ENCODE peak calls at places on chromosome 10, in five cellular contexts. T, C, Y, Z and H are unnamed samples.

GRCh38 chr10:96501985-96502384 is 11.7 kb downstream of the TLL2 start:
- DNase-seq in T (peak; percentile 36), C (no peak), Y (no peak), Z (no peak), H (no peak)

GRCh38 chr10:126650164-126650563 is 20.3 kb downstream of the C10orf90 start:
- DNase-seq in T (no peak), C (no peak), Y (no peak), Z (no peak), H (no peak)

GRCh38 chr10:124545346-124545745 is 83.7 kb downstream of the LHPP start:
- DNase-seq in T (no peak), C (no peak), Y (no peak), Z (no peak), H (no peak)

GRCh38 chr10:119542357-119542989 is at the start of gene RGS10:
- DNase-seq in T (no peak), C (peak; percentile 89), Y (peak; percentile 65), Z (no peak), H (peak; percentile 71)

GRCh38 chr10:29807407-29807806 is 172.6 kb upstream of the SVIL start:
- DNase-seq in T (no peak), C (no peak), Y (no peak), Z (no peak), H (no peak)

GRCh38 chr10:117550599-117551321 is 8.2 kb downstream of the EMX2 start:
- DNase-seq in T (no peak), C (no peak), Y (no peak), Z (no peak), H (no peak)

GRCh38 chr10:130215076-130215917 is 79.1 kb downstream of the GLRX3 start:
- DNase-seq in T (no peak), C (no peak), Y (no peak), Z (no peak), H (no peak)

GRCh38 chr10:57867226-57867625 is 400.5 kb downstream of the IPMK start:
- DNase-seq in T (no peak), C (no peak), Y (no peak), Z (no peak), H (no peak)

GRCh38 chr10:29245476-29245875 is 43.4 kb upstream of the LYZL1 start:
- DNase-seq in T (no peak), C (no peak), Y (no peak), Z (no peak), H (no peak)

GRCh38 chr10:117718970-117719369 is 176.4 kb downstream of the EMX2 start:
- DNase-seq in T (no peak), C (no peak), Y (no peak), Z (no peak), H (no peak)

GRCh38 chr10:49272251-49273081 is 26.5 kb upstream of the C10orf71 start:
- DNase-seq in T (no peak), C (no peak), Y (no peak), Z (no peak), H (no peak)

GRCh38 chr10:29435809-29436501 is 147.1 kb downstream of the LYZL1 start:
- DNase-seq in T (peak; percentile 75), C (no peak), Y (no peak), Z (no peak), H (no peak)

GRCh38 chr10:70786799-70787415 is 1.7 kb upstream of the TBATA start:
- DNase-seq in T (no peak), C (no peak), Y (no peak), Z (no peak), H (no peak)

GRCh38 chr10:72332423-72333110 is 22.2 kb downstream of the DNAJB12 start:
- DNase-seq in T (no peak), C (no peak), Y (no peak), Z (no peak), H (no peak)

GRCh38 chr10:48692748-48693147 is 8.1 kb downstream of the WDFY4 start:
- DNase-seq in T (no peak), C (no peak), Y (no peak), Z (no peak), H (no peak)

GRCh38 chr10:5596611-5597341 is 69.6 kb downstream of the ASB13 start:
- DNase-seq in T (no peak), C (no peak), Y (no peak), Z (no peak), H (no peak)

GRCh38 chr10:100008142-100008522 is 1.6 kb downstream of the DNMBP start:
- DNase-seq in T (no peak), C (peak; percentile 30), Y (no peak), Z (no peak), H (no peak)

GRCh38 chr10:3095373-3096139 is 28.2 kb downstream of the PFKP start:
- DNase-seq in T (peak; percentile 89), C (peak; percentile 92), Y (no peak), Z (peak; percentile 25), H (peak; percentile 43)

GRCh38 chr10:117860823-117861222 is 185.9 kb downstream of the RAB11FIP2 start:
- DNase-seq in T (peak; percentile 15), C (peak; percentile 13), Y (peak; percentile 34), Z (no peak), H (peak; percentile 49)

GRCh38 chr10:94131885-94132284 is 138.2 kb downstream of the PLCE1 start:
- DNase-seq in T (no peak), C (no peak), Y (no peak), Z (no peak), H (no peak)

GRCh38 chr10:77635402-77636227 is 2.0 kb downstream of the KCNMA1 start:
- DNase-seq in T (no peak), C (no peak), Y (no peak), Z (no peak), H (no peak)

GRCh38 chr10:127943336-127943910 is 36.5 kb downstream of the PTPRE start:
- DNase-seq in T (no peak), C (no peak), Y (no peak), Z (no peak), H (no peak)

GRCh38 chr10:124695259-124695658 is 48.9 kb downstream of the FAM53B start:
- DNase-seq in T (no peak), C (no peak), Y (no peak), Z (no peak), H (no peak)

GRCh38 chr10:119805702-119806230 is 66.9 kb downstream of the MCMBP start:
- DNase-seq in T (no peak), C (no peak), Y (no peak), Z (no peak), H (no peak)

GRCh38 chr10:72162978-72163377 is 52.8 kb upstream of the ANAPC16 start:
- DNase-seq in T (no peak), C (no peak), Y (no peak), Z (peak; percentile 88), H (no peak)

GRCh38 chr10:120490288-120490687 is 33.3 kb downstream of the PLPP4 start:
- DNase-seq in T (no peak), C (no peak), Y (no peak), Z (no peak), H (no peak)

GRCh38 chr10:131949041-131949862 is 32.5 kb downstream of the BNIP3 start:
- DNase-seq in T (no peak), C (no peak), Y (no peak), Z (no peak), H (no peak)

GRCh38 chr10:126133906-126134703 is 237.7 kb downstream of the FANK1 start:
- DNase-seq in T (no peak), C (no peak), Y (no peak), Z (no peak), H (no peak)

GRCh38 chr10:113704637-113705343 is 25.1 kb downstream of the CASP7 start:
- DNase-seq in T (peak; percentile 27), C (peak; percentile 45), Y (peak; percentile 46), Z (no peak), H (peak; percentile 50)

GRCh38 chr10:14326581-14326980 is 4.1 kb downstream of the FRMD4A start:
- DNase-seq in T (no peak), C (no peak), Y (no peak), Z (no peak), H (no peak)
- TF ChIP-seq FOXM1 in T (no peak), C (no peak), Y (no peak), Z (no peak), H (no peak)

DNA sequence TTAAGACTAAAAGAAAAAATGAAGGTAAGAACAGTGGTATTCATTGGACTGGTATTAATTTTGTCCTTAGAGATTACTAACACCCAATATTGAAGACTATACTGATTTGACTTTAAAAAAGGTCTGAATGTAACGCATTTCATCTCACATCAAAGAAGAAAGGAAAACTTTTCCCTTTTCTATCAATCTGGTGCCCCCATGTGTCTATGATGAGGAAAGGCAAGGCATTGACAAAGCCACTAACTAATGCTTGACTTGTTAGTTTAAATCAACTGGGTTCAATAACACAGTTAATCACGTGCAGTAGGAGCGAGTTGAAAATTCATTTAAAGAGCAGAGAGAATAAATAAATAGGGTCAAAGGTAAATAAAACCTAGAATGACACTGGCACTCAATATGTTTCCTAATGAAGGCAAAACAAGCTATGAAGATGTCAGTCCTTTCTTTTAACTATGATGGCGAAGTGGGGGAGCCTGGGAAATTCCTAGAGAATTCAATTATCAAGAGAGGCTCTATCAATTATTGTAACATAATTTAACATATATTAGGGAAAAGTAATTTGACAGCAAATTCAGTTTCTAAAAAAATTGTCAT is 180.9 kb downstream of the ANK3 start:
- DNase-seq in T (peak; percentile 18), C (peak; percentile 60), Y (peak; percentile 22), Z (no peak), H (peak; percentile 20)
- TF ChIP-seq FOXM1 in T (no peak), C (no peak), Y (no peak), Z (no peak), H (no peak)

DNA sequence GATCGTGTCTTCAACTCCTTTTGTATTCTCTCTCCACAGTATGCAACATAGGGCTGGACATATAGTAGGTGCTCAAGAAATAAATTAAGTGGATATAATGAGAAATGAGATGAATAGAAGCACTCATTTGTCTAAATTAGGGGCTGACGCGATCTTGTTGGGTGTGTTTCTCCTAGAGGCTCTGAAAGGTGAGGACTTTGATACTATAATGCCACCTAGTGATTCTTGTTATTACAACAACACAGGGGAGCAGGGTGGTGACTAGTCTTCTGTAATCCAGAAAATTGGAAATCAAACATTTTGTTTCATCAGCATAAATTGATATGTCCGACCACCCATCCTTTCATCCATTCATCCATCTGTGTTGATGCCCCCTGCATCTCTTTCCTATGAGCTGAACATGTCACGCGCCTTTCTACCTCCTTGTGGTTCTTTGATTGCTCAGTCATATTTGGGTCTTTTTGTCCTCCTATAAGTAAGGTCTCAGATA is 3.4 kb upstream of the CFAP58 start:
- DNase-seq in T (peak; percentile 66), C (peak; percentile 73), Y (peak; percentile 55), Z (peak; percentile 53), H (peak; percentile 59)
- TF ChIP-seq FOXM1 in T (no peak), C (no peak), Y (no peak), Z (no peak), H (no peak)

GRCh38 chr10:133309720-133310398 is 1.1 kb downstream of the ZNF511 start:
- DNase-seq in T (no peak), C (no peak), Y (no peak), Z (no peak), H (no peak)
- TF ChIP-seq FOXM1 in T (no peak), C (no peak), Y (no peak), Z (no peak), H (no peak)

GRCh38 chr10:15743443-15743842 is 23.7 kb upstream of the ITGA8 start:
- DNase-seq in T (no peak), C (no peak), Y (no peak), Z (no peak), H (no peak)

GRCh38 chr10:15742102-15742501 is 22.4 kb upstream of the ITGA8 start:
- DNase-seq in T (no peak), C (no peak), Y (no peak), Z (no peak), H (no peak)

GRCh38 chr10:15745748-15746147 is 26.0 kb upstream of the ITGA8 start:
- DNase-seq in T (no peak), C (no peak), Y (no peak), Z (no peak), H (no peak)

GRCh38 chr10:15742831-15743230 is 23.1 kb upstream of the ITGA8 start:
- DNase-seq in T (no peak), C (no peak), Y (no peak), Z (no peak), H (no peak)

GRCh38 chr10:15744217-15744865 is 24.6 kb upstream of the ITGA8 start:
- DNase-seq in T (peak; percentile 64), C (peak; percentile 82), Y (peak; percentile 37), Z (no peak), H (peak; percentile 70)
- TF ChIP-seq FOXM1 in T (no peak), C (no peak), Y (no peak), Z (no peak), H (no peak)